ENCODE peak calls at places on chromosome 1, in six cellular contexts. I, O, C, Y, Z and S are unnamed samples.

GRCh38 chr1:150551784-150552691 is 2.8 kb downstream of the ADAMTSL4 start:
- DNase-seq in I (peak; percentile 68), O (peak; percentile 60), C (no peak), Y (no peak), Z (peak; percentile 91), S (no peak)

GRCh38 chr1:154129392-154129970 is 25.4 kb downstream of the NUP210L start:
- DNase-seq in I (no peak), O (no peak), C (no peak), Y (no peak), Z (no peak), S (no peak)

GRCh38 chr1:114315601-114316000 is 161.9 kb upstream of the SYT6 start:
- DNase-seq in I (no peak), O (no peak), C (no peak), Y (no peak), Z (no peak), S (no peak)

GRCh38 chr1:4549933-4550332 is 104.5 kb upstream of the AJAP1 start:
- DNase-seq in I (no peak), O (no peak), C (no peak), Y (no peak), Z (no peak), S (no peak)

GRCh38 chr1:50859657-50860056 is 100.4 kb downstream of the FAF1 start:
- DNase-seq in I (no peak), O (no peak), C (no peak), Y (no peak), Z (no peak), S (no peak)

GRCh38 chr1:198253668-198254067 is 96.9 kb downstream of the NEK7 start:
- DNase-seq in I (no peak), O (no peak), C (no peak), Y (no peak), Z (no peak), S (no peak)

GRCh38 chr1:112925015-112925414 is 31.0 kb downstream of the SLC16A1 start:
- DNase-seq in I (no peak), O (no peak), C (no peak), Y (no peak), Z (no peak), S (no peak)

GRCh38 chr1:10295471-10296085 is 85.2 kb downstream of the KIF1B start:
- DNase-seq in I (no peak), O (no peak), C (no peak), Y (no peak), Z (no peak), S (no peak)

GRCh38 chr1:118949317-118949716 is 38.8 kb downstream of the TBX15 start:
- DNase-seq in I (no peak), O (no peak), C (no peak), Y (no peak), Z (no peak), S (no peak)

GRCh38 chr1:92030701-92031107 is 919 bp downstream of the EPHX4 start:
- DNase-seq in I (no peak), O (peak; percentile 4), C (peak; percentile 55), Y (no peak), Z (peak; percentile 10), S (no peak)

DNA sequence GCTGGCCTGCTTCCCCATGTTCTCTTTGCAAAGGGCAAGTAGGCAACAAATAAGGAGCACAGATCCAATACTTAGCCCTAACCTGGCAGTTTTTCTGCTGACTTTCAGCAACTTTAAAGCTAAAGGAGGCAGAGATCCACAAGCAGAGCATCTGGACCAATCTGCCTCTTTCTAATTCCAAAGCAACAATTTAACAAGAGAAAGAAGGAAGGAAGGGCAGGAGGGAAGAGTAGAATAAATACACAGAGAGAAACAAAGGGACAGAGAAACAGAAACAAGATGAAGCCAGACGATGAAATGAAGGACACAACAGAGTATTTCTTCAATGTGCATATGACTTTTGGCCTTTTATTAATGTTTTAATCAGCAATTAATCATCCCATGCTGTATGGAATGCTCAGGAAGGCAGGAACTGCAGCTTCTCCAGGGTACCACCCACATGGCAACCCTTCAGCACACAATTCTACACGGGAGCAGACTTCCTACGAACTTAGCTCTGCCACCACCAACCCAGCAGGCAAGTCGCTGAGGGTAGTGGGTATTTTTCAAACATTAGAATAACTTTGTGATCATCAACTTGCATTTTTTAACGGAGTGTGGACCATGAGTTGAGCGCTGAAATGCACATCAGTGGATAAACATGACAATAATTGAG is 15.3 kb downstream of the CLCC1 start:
- DNase-seq in I (no peak), O (no peak), C (no peak), Y (no peak), Z (no peak), S (no peak)
- TF ChIP-seq REST in I (no peak), O (no peak), C (no peak), Y (no peak), Z (no peak), S (no peak)

GRCh38 chr1:231045318-231045717 is 5.3 kb upstream of the FAM89A start:
- DNase-seq in I (no peak), O (no peak), C (no peak), Y (no peak), Z (no peak), S (no peak)
- TF ChIP-seq REST in I (no peak), O (no peak), C (no peak), Y (no peak), Z (no peak), S (no peak)

DNA sequence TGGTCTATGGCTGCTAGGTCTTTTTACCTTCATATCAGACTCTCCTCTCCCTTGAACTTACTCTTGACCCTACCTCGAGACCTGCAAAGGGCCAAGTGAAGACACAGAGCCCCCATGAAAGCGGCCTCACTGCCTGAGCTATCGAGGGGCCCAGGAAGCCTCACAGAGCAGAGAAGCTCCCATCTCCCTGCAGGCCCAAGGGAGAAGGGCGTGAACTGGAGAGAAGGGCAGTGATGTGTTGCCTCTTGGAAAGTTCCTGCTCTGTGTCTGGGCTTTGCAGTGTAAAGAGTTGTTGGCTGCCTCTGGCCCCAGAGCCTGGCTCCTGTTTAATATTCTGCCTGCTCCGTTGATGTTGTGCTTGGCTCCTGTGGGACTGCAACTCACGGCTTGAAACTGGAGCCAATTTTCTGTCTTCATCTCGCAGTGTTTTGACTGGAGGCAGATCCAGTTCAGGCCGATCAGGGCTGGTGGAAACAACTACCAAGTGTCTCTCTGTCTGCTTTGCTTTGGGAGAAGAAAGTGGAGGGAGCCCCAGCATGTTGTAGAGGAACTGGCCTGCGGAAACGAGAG is 4.3 kb downstream of the SERTAD4 start:
- DNase-seq in I (no peak), O (no peak), C (no peak), Y (no peak), Z (no peak), S (no peak)
- TF ChIP-seq REST in I (no peak), O (no peak), C (no peak), Y (peak; percentile 34), Z (no peak), S (no peak)

GRCh38 chr1:186113454-186113853 is 261.6 kb downstream of the TPR start:
- DNase-seq in I (no peak), O (no peak), C (no peak), Y (no peak), Z (no peak), S (no peak)

GRCh38 chr1:186112280-186112679 is 262.8 kb downstream of the TPR start:
- DNase-seq in I (peak; percentile 87), O (no peak), C (no peak), Y (no peak), Z (no peak), S (no peak)
- TF ChIP-seq REST in I (no peak), O (no peak), C (no peak), Y (no peak), Z (no peak), S (no peak)

DNA sequence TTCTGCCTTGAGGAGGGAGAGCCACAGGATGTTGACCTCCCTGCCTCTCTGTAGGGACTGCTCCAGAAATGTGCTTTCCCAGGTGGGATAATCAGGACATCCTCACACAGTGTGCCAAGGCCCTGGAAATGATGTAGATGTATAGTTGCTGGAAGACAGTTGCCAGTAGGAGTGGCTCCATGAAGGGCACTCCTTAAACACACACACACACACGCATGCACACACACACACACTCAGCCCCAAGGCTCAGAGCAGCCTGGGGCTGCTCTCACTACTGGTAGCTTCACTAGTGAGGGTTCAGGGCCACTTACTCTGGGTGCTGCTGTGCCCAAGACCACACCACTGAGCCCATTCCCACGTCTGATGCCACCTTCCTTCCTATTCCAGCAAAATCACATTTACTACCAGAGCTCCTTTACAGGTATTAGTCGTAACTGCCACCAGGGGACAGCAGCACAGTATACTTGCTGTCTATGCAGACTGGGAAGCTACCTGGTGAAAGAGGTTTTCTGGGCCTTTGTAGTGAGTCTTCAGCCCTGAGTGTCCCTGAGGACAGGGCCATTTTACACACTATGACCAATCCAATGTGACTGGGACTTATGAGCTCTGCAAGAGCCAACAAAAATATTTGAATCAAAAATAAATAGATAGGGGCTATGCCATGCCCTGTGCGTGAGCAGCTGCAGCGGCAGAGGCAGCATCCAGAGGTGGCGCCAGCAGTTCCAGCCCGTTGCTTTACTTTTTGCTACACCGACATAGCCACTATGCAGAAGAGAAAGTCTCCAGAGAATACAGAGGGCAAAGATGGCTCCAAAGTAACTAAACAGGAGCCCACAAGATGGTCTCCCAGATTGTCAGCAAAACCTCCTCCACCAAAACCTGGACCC is 15.0 kb downstream of the CRNN start:
- DNase-seq in I (no peak), O (peak; percentile 66), C (peak; percentile 63), Y (no peak), Z (peak; percentile 25), S (no peak)
- TF ChIP-seq REST in I (no peak), O (no peak), C (no peak), Y (no peak), Z (no peak), S (no peak)

GRCh38 chr1:165763442-165763841 is 5.2 kb downstream of the TMCO1 start:
- DNase-seq in I (no peak), O (no peak), C (no peak), Y (no peak), Z (no peak), S (no peak)
- TF ChIP-seq REST in I (no peak), O (no peak), C (no peak), Y (no peak), Z (no peak), S (no peak)

GRCh38 chr1:185342017-185342416 is 25.0 kb upstream of the IVNS1ABP start:
- DNase-seq in I (no peak), O (no peak), C (no peak), Y (no peak), Z (no peak), S (no peak)

GRCh38 chr1:185337221-185337620 is 20.2 kb upstream of the IVNS1ABP start:
- DNase-seq in I (no peak), O (no peak), C (no peak), Y (no peak), Z (no peak), S (no peak)

GRCh38 chr1:185341196-185341781 is 24.2 kb upstream of the IVNS1ABP start:
- DNase-seq in I (no peak), O (no peak), C (no peak), Y (no peak), Z (no peak), S (no peak)

GRCh38 chr1:185342672-185343259 is 25.7 kb upstream of the IVNS1ABP start:
- DNase-seq in I (no peak), O (no peak), C (no peak), Y (no peak), Z (peak; percentile 73), S (no peak)

GRCh38 chr1:185338719-185339622 is 21.9 kb upstream of the IVNS1ABP start:
- DNase-seq in I (no peak), O (no peak), C (no peak), Y (no peak), Z (no peak), S (no peak)
- TF ChIP-seq REST in I (no peak), O (no peak), C (no peak), Y (no peak), Z (no peak), S (no peak)

GRCh38 chr1:201190624-201191051 is at the start of gene IGFN1:
- DNase-seq in I (peak; percentile 20), O (no peak), C (no peak), Y (peak; percentile 43), Z (no peak), S (no peak)
- TF ChIP-seq REST in I (no peak), O (no peak), C (no peak), Y (no peak), Z (no peak), S (no peak)

GRCh38 chr1:160061376-160062100 is 8.4 kb downstream of the KCNJ10 start:
- DNase-seq in I (peak; percentile 23), O (no peak), C (no peak), Y (no peak), Z (no peak), S (no peak)
- TF ChIP-seq REST in I (no peak), O (no peak), C (no peak), Y (no peak), Z (no peak), S (no peak)